ENCODE peak calls at places on chromosome 22, in six cellular contexts. K is K562, I is HepG2, H is GM12878, C is H1, X is HCT116. L is an unnamed sample.

GRCh38 chr22:21044931-21045584 is 688 bp upstream of the LRRC74B start:
- DNase-seq in K (peak; percentile 75), I (no peak), H (no peak), C (no peak), X (no peak), L (peak; percentile 9)

GRCh38 chr22:47176573-47177333 is 414.3 kb downstream of the TBC1D22A start:
- DNase-seq in K (no peak), I (no peak), H (no peak), C (no peak), X (no peak), L (no peak)

GRCh38 chr22:42938449-42938848 is 76.5 kb downstream of the PACSIN2 start:
- DNase-seq in K (no peak), I (no peak), H (no peak), C (no peak), X (no peak), L (no peak)

GRCh38 chr22:24512043-24512442 is 16.9 kb downstream of the UPB1 start:
- DNase-seq in K (no peak), I (no peak), H (no peak), C (no peak), X (no peak), L (no peak)

GRCh38 chr22:41621911-41622179 is 750 bp downstream of the XRCC6 start:
- DNase-seq in K (no peak), I (no peak), H (no peak), C (no peak), X (no peak), L (no peak)

GRCh38 chr22:36331306-36331911 is 56.4 kb downstream of the MYH9 start:
- DNase-seq in K (peak; percentile 64), I (peak; percentile 75), H (peak; percentile 81), C (peak; percentile 65), X (peak; percentile 82), L (no peak)

GRCh38 chr22:22119003-22119402 is 125.6 kb upstream of the VPREB1 start:
- DNase-seq in K (no peak), I (no peak), H (no peak), C (no peak), X (no peak), L (no peak)

GRCh38 chr22:46769191-46769675 is 6.8 kb downstream of the TBC1D22A start:
- DNase-seq in K (no peak), I (no peak), H (no peak), C (no peak), X (no peak), L (no peak)

GRCh38 chr22:24107668-24108067 is 73.6 kb upstream of the SUSD2 start:
- DNase-seq in K (no peak), I (no peak), H (no peak), C (no peak), X (no peak), L (no peak)

GRCh38 chr22:43206515-43207161 is 19.7 kb upstream of the TTLL12 start:
- DNase-seq in K (no peak), I (no peak), H (no peak), C (no peak), X (no peak), L (no peak)

GRCh38 chr22:37794376-37794775 is 13.4 kb upstream of the GCAT start:
- DNase-seq in K (no peak), I (no peak), H (no peak), C (no peak), X (no peak), L (no peak)

GRCh38 chr22:22931557-22932270 is 44.1 kb downstream of the IGLL5 start:
- DNase-seq in K (no peak), I (no peak), H (peak; percentile 55), C (no peak), X (no peak), L (no peak)

GRCh38 chr22:41833369-41834004 is 582 bp downstream of the SREBF2 start:
- DNase-seq in K (peak; percentile 30), I (no peak), H (no peak), C (no peak), X (no peak), L (no peak)

GRCh38 chr22:42939941-42940653 is 74.9 kb downstream of the PACSIN2 start:
- DNase-seq in K (no peak), I (peak; percentile 88), H (no peak), C (no peak), X (peak; percentile 78), L (no peak)

GRCh38 chr22:24025475-24025874 is 14.4 kb downstream of the CABIN1 start:
- DNase-seq in K (no peak), I (peak; percentile 57), H (no peak), C (no peak), X (no peak), L (no peak)

GRCh38 chr22:47158457-47158856 is 396.0 kb downstream of the TBC1D22A start:
- DNase-seq in K (no peak), I (no peak), H (no peak), C (no peak), X (no peak), L (no peak)

GRCh38 chr22:42338502-42338901 is 68.0 kb upstream of the TCF20 start:
- DNase-seq in K (no peak), I (no peak), H (no peak), C (no peak), X (no peak), L (no peak)

GRCh38 chr22:41914611-41915034 is 251 bp downstream of the SHISA8 start:
- DNase-seq in K (no peak), I (no peak), H (no peak), C (no peak), X (no peak), L (no peak)

GRCh38 chr22:43234299-43234988 is 47.5 kb upstream of the TTLL12 start:
- DNase-seq in K (no peak), I (no peak), H (no peak), C (no peak), X (no peak), L (no peak)

GRCh38 chr22:17699696-17700330 is 61.3 kb downstream of the BCL2L13 start:
- DNase-seq in K (no peak), I (no peak), H (no peak), C (no peak), X (no peak), L (no peak)

GRCh38 chr22:37199103-37199838 is 11.2 kb upstream of the C1QTNF6 start:
- DNase-seq in K (peak; percentile 92), I (peak; percentile 93), H (peak; percentile 98), C (peak; percentile 97), X (peak; percentile 97), L (peak; percentile 94)

GRCh38 chr22:23542933-23543332 is 37.2 kb downstream of the IGLL1 start:
- DNase-seq in K (no peak), I (no peak), H (no peak), C (no peak), X (no peak), L (no peak)

GRCh38 chr22:36385491-36386350 is 2.0 kb downstream of the MYH9 start:
- DNase-seq in K (no peak), I (peak; percentile 57), H (no peak), C (no peak), X (no peak), L (no peak)

GRCh38 chr22:46738961-46739870 is 1.2 kb upstream of the CERK start:
- DNase-seq in K (peak; percentile 22), I (peak; percentile 75), H (no peak), C (no peak), X (peak; percentile 81), L (no peak)

GRCh38 chr22:46432164-46433068 is 96.9 kb downstream of the TRMU start:
- DNase-seq in K (no peak), I (no peak), H (no peak), C (no peak), X (no peak), L (no peak)

GRCh38 chr22:43262990-43263644 is 76.2 kb upstream of the TTLL12 start:
- DNase-seq in K (peak; percentile 25), I (peak; percentile 85), H (peak; percentile 12), C (no peak), X (no peak), L (no peak)

GRCh38 chr22:39176067-39176621 is 23.7 kb upstream of the CBX7 start:
- DNase-seq in K (no peak), I (peak; percentile 72), H (no peak), C (no peak), X (no peak), L (no peak)

GRCh38 chr22:33867118-33867863 is 53.0 kb downstream of the LARGE1 start:
- DNase-seq in K (no peak), I (peak; percentile 48), H (no peak), C (no peak), X (no peak), L (no peak)

GRCh38 chr22:40334899-40335298 is 11.4 kb upstream of the ADSL start:
- DNase-seq in K (no peak), I (no peak), H (no peak), C (no peak), X (no peak), L (no peak)

GRCh38 chr22:43011079-43011478 is 3.9 kb downstream of the PACSIN2 start:
- DNase-seq in K (no peak), I (peak; percentile 45), H (no peak), C (no peak), X (no peak), L (no peak)

GRCh38 chr22:30041881-30042280 is 38.4 kb upstream of the HORMAD2 start:
- DNase-seq in K (no peak), I (no peak), H (no peak), C (no peak), X (no peak), L (no peak)
- TF ChIP-seq ZNF274 in K (no peak), I (no peak), H (no peak), C (no peak), X (no peak), L (no peak)

GRCh38 chr22:48422900-48423480 is 1404.7 kb downstream of the BRD1 start:
- DNase-seq in K (no peak), I (no peak), H (no peak), C (no peak), X (no peak), L (no peak)
- TF ChIP-seq ZNF274 in K (no peak), I (no peak), H (no peak), C (no peak), X (no peak), L (no peak)

DNA sequence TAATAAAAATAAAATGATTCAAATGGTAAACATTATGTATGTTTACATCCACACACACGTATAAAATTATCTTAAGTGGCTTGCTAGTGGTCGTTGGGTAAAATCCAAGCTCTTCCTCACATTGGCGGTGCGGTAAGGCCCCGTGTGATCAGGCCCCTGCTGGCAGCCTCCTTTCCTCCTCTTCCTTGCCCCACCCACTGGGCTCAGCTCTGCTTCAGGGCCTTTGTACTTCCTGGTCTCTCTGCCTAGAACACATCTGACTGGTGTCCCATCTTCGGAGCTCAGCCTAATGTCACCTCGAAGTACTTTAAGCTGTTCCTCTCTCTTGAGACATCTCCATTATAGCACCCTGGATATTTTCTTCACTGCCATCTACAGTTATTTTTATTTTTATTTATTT is 52.8 kb downstream of the OSBP2 start:
- DNase-seq in K (peak; percentile 47), I (no peak), H (no peak), C (no peak), X (no peak), L (no peak)
- TF ChIP-seq ZNF274 in K (no peak), I (no peak), H (no peak), C (no peak), X (no peak), L (no peak)

DNA sequence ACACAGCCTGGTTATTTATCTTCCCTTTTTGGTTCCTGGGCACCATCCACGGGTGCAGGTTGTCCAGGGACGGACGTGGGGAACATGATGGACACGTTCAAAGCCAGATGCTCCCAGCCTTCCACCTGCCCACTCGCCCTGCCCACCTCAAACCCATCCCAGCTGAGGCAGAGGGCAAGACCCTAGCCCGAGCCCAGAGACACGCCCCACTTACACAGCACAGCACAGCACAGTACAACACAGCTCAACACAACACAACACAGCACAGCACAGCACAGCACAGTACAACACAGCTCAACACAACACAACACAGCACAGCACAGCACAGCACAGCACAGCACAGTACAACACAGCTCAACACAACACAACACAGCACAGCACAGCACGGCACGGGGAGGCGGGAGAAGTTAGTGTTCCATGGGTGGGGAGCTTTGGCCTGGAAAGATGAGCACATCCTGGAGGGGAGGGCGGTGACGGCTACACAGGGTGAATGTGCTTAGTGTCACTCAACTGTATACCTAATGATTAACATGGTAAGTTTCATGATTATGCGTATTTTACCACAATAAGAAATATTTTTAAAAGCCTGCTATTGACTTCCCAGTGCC is 1507.5 kb downstream of the BRD1 start:
- DNase-seq in K (no peak), I (no peak), H (no peak), C (no peak), X (no peak), L (no peak)
- TF ChIP-seq ZNF274 in K (no peak), I (no peak), H (no peak), C (no peak), X (no peak), L (no peak)